ENCODE peak calls at places on chromosomes 2 and 18, in seven cellular contexts. B is foreskin fibroblast, A is HCT116, P is NCI-H2029, W is thyroid gland, D is mucosa of descending colon, K is HEK293T. S is an unnamed sample.

GRCh38 chr2:57882895-57883515 is 163.6 kb upstream of the VRK2 start:
- DNase-seq in P (peak), K (no peak), A (no peak), B (no peak), W (no peak), D (no peak), S (no peak)

GRCh38 chr2:62439425-62439824 is 66.6 kb downstream of the TMEM17 start:
- DNase-seq in K (no peak), B (no peak), W (no peak), D (no peak), P (no peak), A (no peak), S (no peak)

GRCh38 chr2:59777120-59777519 is 776.3 kb downstream of the BCL11A start:
- DNase-seq in W (no peak), A (no peak), P (no peak), D (no peak), K (no peak), B (no peak), S (no peak)

GRCh38 chr2:86056935-86057334 is 48.8 kb downstream of the POLR1A start:
- DNase-seq in D (no peak), B (peak), W (no peak), P (no peak), A (no peak), K (no peak), S (peak)

GRCh38 chr2:12416600-12416999 is 300.1 kb upstream of the TRIB2 start:
- DNase-seq in D (peak), P (no peak), W (peak), K (no peak), A (no peak), B (peak), S (peak)

GRCh38 chr2:208146006-208146405 is at the start of gene CRYGB:
- DNase-seq in D (no peak), B (no peak), A (no peak), P (no peak), W (no peak), K (no peak), S (no peak)

GRCh38 chr2:156635646-156636045 is 199.5 kb downstream of the GPD2 start:
- DNase-seq in W (no peak), B (no peak), D (no peak), A (no peak), K (no peak), P (no peak), S (no peak)

GRCh38 chr18:56709463-56709862 is 58.3 kb downstream of the WDR7 start:
- DNase-seq in B (peak), P (no peak), A (peak), K (peak), W (no peak), D (peak), S (peak)

GRCh38 chr2:63735931-63736820 is 105.5 kb upstream of the UGP2 start:
- DNase-seq in W (no peak), A (no peak), B (peak), D (no peak), K (no peak), P (no peak), S (peak)

GRCh38 chr18:11767935-11768334 is 78.9 kb downstream of the GNAL start:
- DNase-seq in K (no peak), P (no peak), W (no peak), D (no peak), B (peak), A (no peak), S (peak)

GRCh38 chr2:36376992-36377738 is 21.6 kb downstream of the CRIM1 start:
- DNase-seq in P (no peak), K (no peak), A (no peak), W (no peak), D (peak), B (peak), S (peak)

GRCh38 chr2:96225016-96225533 is 16.4 kb upstream of the STARD7 start:
- DNase-seq in K (no peak), A (no peak), W (no peak), B (no peak), D (no peak), P (no peak), S (no peak)